ENCODE peak calls at places on chromosomes 6 and 20, in seven cellular contexts. I is SK-MEL-5; Y is neuronal stem cell; O is ovary; U is activated CD4-positive, alpha-beta T cell treated with anti-CD3 and anti-CD28 coated beads for 24 hours; Q is ELF-1; J is activated CD4-positive, CD25-positive, alpha-beta regulatory T cell treated with anti-CD3 and anti-CD28 coated beads, Interleukin-2, amount 50 U/mL, for 72 hours. F is an unnamed sample.

GRCh38 chr6:92339891-92340290 is 1079.5 kb downstream of the EPHA7 start:
- DNase-seq in O (no peak), U (no peak), Y (no peak), Q (no peak), I (no peak), J (no peak), F (no peak)

GRCh38 chr6:141107562-141108160 is 1025.1 kb upstream of the GJE1 start:
- DNase-seq in Q (peak), J (no peak), U (no peak), O (no peak), I (peak), Y (no peak), F (no peak)

GRCh38 chr6:7542878-7543394 is 1.5 kb downstream of the DSP start:
- DNase-seq in I (no peak), Y (no peak), O (peak), Q (peak), U (no peak), J (no peak), F (no peak)

GRCh38 chr6:39881851-39882566 is 52.3 kb downstream of the MOCS1 start:
- DNase-seq in U (no peak), I (no peak), J (no peak), O (peak), Q (no peak), Y (no peak), F (no peak)

GRCh38 chr6:30686908-30687658 is 638 bp upstream of the PPP1R18 start:
- DNase-seq in I (peak), J (peak), U (peak), O (peak), Y (peak), Q (peak), F (peak)

GRCh38 chr6:168877821-168878282 is 375.8 kb downstream of the THBS2 start:
- DNase-seq in Y (no peak), I (no peak), J (no peak), U (no peak), O (no peak), Q (no peak), F (peak)

GRCh38 chr20:13022401-13023170 is 13.8 kb downstream of the SPTLC3 start:
- DNase-seq in J (no peak), Y (no peak), I (no peak), U (no peak), O (no peak), Q (no peak), F (no peak)

GRCh38 chr20:22582960-22583772 is 1.2 kb downstream of the FOXA2 start:
- DNase-seq in O (no peak), J (no peak), U (no peak), Q (peak), Y (no peak), I (no peak), F (no peak)

GRCh38 chr6:69795469-69796080 is 1.2 kb downstream of the LMBRD1 start:
- DNase-seq in Y (no peak), U (no peak), I (no peak), J (no peak), O (no peak), Q (no peak), F (no peak)

GRCh38 chr6:61751986-61752385 is 534.0 kb downstream of the KHDRBS2 start:
- DNase-seq in Y (no peak), U (no peak), Q (no peak), O (no peak), I (no peak), J (no peak), F (no peak)

GRCh38 chr6:218153-219018 is 73.9 kb upstream of the DUSP22 start:
- DNase-seq in Q (peak), J (no peak), O (no peak), U (no peak), I (no peak), Y (no peak), F (no peak)

GRCh38 chr6:43951756-43952675 is 175.2 kb downstream of the MRPL14 start:
- DNase-seq in U (no peak), I (no peak), Q (no peak), J (peak), Y (no peak), O (no peak), F (no peak)

GRCh38 chr6:143193571-143194094 is 132.9 kb downstream of the AIG1 start:
- DNase-seq in I (no peak), J (no peak), O (no peak), U (no peak), Q (no peak), Y (no peak), F (no peak)

GRCh38 chr20:9235518-9235917 is 166.6 kb downstream of the PLCB4 start:
- DNase-seq in U (no peak), Y (no peak), J (no peak), O (no peak), Q (no peak), I (no peak), F (no peak)

GRCh38 chr20:47257771-47258170 is 98.7 kb downstream of the ZMYND8 start:
- DNase-seq in U (no peak), O (no peak), Y (no peak), I (no peak), Q (no peak), J (no peak), F (no peak)

GRCh38 chr6:39400026-39400425 is 77.5 kb upstream of the KCNK16 start:
- DNase-seq in Y (no peak), J (no peak), U (no peak), I (no peak), O (no peak), Q (no peak), F (no peak)

GRCh38 chr6:54916858-54917257 is 70.3 kb downstream of the FAM83B start:
- DNase-seq in Y (no peak), J (no peak), I (no peak), Q (no peak), U (no peak), O (no peak), F (no peak)

GRCh38 chr6:9499709-9500108 is 915.2 kb downstream of the TFAP2A start:
- DNase-seq in Y (no peak), Q (no peak), U (no peak), J (no peak), I (no peak), O (no peak), F (no peak)

GRCh38 chr20:12670292-12670691 is 338.5 kb upstream of the SPTLC3 start:
- DNase-seq in O (no peak), Q (no peak), J (no peak), I (no peak), Y (no peak), U (no peak), F (no peak)

GRCh38 chr6:134817448-134817847 is 132.5 kb downstream of the ALDH8A1 start:
- DNase-seq in I (no peak), U (no peak), J (no peak), Q (no peak), O (no peak), Y (no peak), F (no peak)

GRCh38 chr6:119349341-119350201 is at the start of gene MAN1A1:
- DNase-seq in I (peak), J (peak), O (peak), Q (peak), U (peak), Y (peak), F (peak)

GRCh38 chr20:35702051-35702823 is 3.0 kb downstream of the ROMO1 start:
- DNase-seq in O (peak), I (no peak), Q (no peak), Y (no peak), U (no peak), J (peak), F (no peak)

GRCh38 chr6:722608-723007 is 29.7 kb upstream of the EXOC2 start:
- DNase-seq in U (no peak), Y (no peak), O (no peak), J (no peak), Q (no peak), I (peak), F (no peak)

GRCh38 chr6:151832710-151833109 is 25.2 kb downstream of the ESR1 start:
- DNase-seq in Y (no peak), O (no peak), U (no peak), J (no peak), I (no peak), Q (no peak), F (no peak)

GRCh38 chr6:102701019-102701418 is 1307.5 kb downstream of the GRIK2 start:
- DNase-seq in U (no peak), O (no peak), I (no peak), J (no peak), Y (no peak), Q (no peak), F (no peak)

GRCh38 chr20:19867940-19868371 is 109.9 kb downstream of the RIN2 start:
- DNase-seq in Q (no peak), J (no peak), O (no peak), I (no peak), Y (no peak), U (no peak), F (no peak)

GRCh38 chr20:16537025-16537665 is 36.1 kb downstream of the KIF16B start:
- DNase-seq in Q (no peak), Y (no peak), I (no peak), O (no peak), J (no peak), U (no peak), F (no peak)

GRCh38 chr6:3719462-3720308 is 31.8 kb downstream of the PXDC1 start:
- DNase-seq in Q (no peak), I (no peak), J (no peak), Y (no peak), U (no peak), O (no peak), F (no peak)

GRCh38 chr6:159416891-159417540 is 247.8 kb downstream of the FNDC1 start:
- DNase-seq in O (no peak), I (no peak), Y (no peak), J (no peak), Q (no peak), U (no peak), F (no peak)

GRCh38 chr6:33112148-33112547 is 36.4 kb downstream of the HLA-DPB1 start:
- DNase-seq in Y (no peak), U (no peak), I (peak), O (no peak), J (no peak), Q (no peak), F (peak)

F was measured in T-cell.